ENCODE peak calls at places on chromosome 12, in six cellular contexts. O is mesendoderm, L is neuronal stem cell, T is IMR-90, W is H1, S is trophoblast cell. Q is an unnamed sample.

GRCh38 chr12:8033153-8034044 is 883 bp downstream of the FOXJ2 start:
- DNase-seq in O (peak), L (peak), T (peak), W (no peak), S (no peak), Q (peak)

GRCh38 chr12:47509398-47509851 is 196.4 kb downstream of the RPAP3 start:
- DNase-seq in O (no peak), L (no peak), T (peak), W (no peak), S (no peak), Q (peak)

GRCh38 chr12:94172973-94173372 is 24.6 kb downstream of the PLXNC1 start:
- DNase-seq in O (no peak), L (no peak), T (peak), W (no peak), S (peak), Q (peak)

GRCh38 chr12:120055231-120055630 is 61.3 kb downstream of the RAB35 start:
- DNase-seq in O (no peak), L (no peak), T (no peak), W (no peak), S (no peak), Q (no peak)

GRCh38 chr12:108620236-108620879 is 13.3 kb downstream of the SELPLG start:
- DNase-seq in O (no peak), L (no peak), T (peak), W (no peak), S (peak), Q (peak)

GRCh38 chr12:54054442-54055332 is 1.1 kb downstream of the HOXC4 start:
- DNase-seq in O (no peak), L (no peak), T (no peak), W (no peak), S (no peak), Q (no peak)

GRCh38 chr12:109126781-109127180 is 10.4 kb downstream of the ACACB start:
- DNase-seq in O (no peak), L (no peak), T (peak), W (no peak), S (no peak), Q (no peak)

GRCh38 chr12:101004891-101005290 is 205.1 kb downstream of the SLC5A8 start:
- DNase-seq in O (no peak), L (no peak), T (peak), W (no peak), S (no peak), Q (no peak)

GRCh38 chr12:108055135-108055534 is 74.0 kb upstream of the WSCD2 start:
- DNase-seq in O (no peak), L (no peak), T (no peak), W (no peak), S (no peak), Q (no peak)

GRCh38 chr12:108806921-108807320 is 50.5 kb downstream of the SSH1 start:
- DNase-seq in O (no peak), L (no peak), T (no peak), W (no peak), S (no peak), Q (no peak)

GRCh38 chr12:52074656-52075408 is 4.7 kb upstream of the SMIM41 start:
- DNase-seq in O (no peak), L (no peak), T (no peak), W (no peak), S (no peak), Q (no peak)

GRCh38 chr12:108360487-108360886 is 21.4 kb upstream of the CMKLR1 start:
- DNase-seq in O (no peak), L (no peak), T (no peak), W (no peak), S (no peak), Q (no peak)

GRCh38 chr12:32891956-32892355 is 4.6 kb downstream of the PKP2 start:
- DNase-seq in O (peak), L (peak), T (no peak), W (no peak), S (no peak), Q (peak)

GRCh38 chr12:67069451-67070306 is 199.5 kb upstream of the CAND1 start:
- DNase-seq in O (peak), L (peak), T (no peak), W (peak), S (peak), Q (peak)

GRCh38 chr12:29719381-29719780 is 64.4 kb downstream of the TMTC1 start:
- DNase-seq in O (no peak), L (no peak), T (no peak), W (no peak), S (no peak), Q (no peak)

GRCh38 chr12:121223283-121223946 is 13.5 kb downstream of the P2RX4 start:
- DNase-seq in O (peak), L (no peak), T (no peak), W (no peak), S (no peak), Q (no peak)

GRCh38 chr12:3152892-3153291 is 75.7 kb downstream of the TSPAN9 start:
- DNase-seq in O (no peak), L (no peak), T (no peak), W (no peak), S (no peak), Q (no peak)

GRCh38 chr12:27083861-27084271 is 1.5 kb upstream of the C12orf71 start:
- DNase-seq in O (peak), L (peak), T (peak), W (no peak), S (no peak), Q (peak)

GRCh38 chr12:17588968-17589367 is 501.0 kb downstream of the RERGL start:
- DNase-seq in O (peak), L (peak), T (no peak), W (peak), S (peak), Q (peak)

GRCh38 chr12:42735869-42736361 is 146.4 kb upstream of the PRICKLE1 start:
- DNase-seq in O (peak), L (no peak), T (no peak), W (no peak), S (no peak), Q (no peak)

GRCh38 chr12:25529738-25530137 is 23.3 kb downstream of the LMNTD1 start:
- DNase-seq in O (peak), L (no peak), T (peak), W (no peak), S (no peak), Q (no peak)

GRCh38 chr12:29799591-29799990 is 15.8 kb upstream of the TMTC1 start:
- DNase-seq in O (no peak), L (no peak), T (no peak), W (no peak), S (no peak), Q (no peak)

GRCh38 chr12:97602315-97602714 is 139.7 kb downstream of the RMST start:
- DNase-seq in O (no peak), L (no peak), T (no peak), W (no peak), S (no peak), Q (no peak)

DNA sequence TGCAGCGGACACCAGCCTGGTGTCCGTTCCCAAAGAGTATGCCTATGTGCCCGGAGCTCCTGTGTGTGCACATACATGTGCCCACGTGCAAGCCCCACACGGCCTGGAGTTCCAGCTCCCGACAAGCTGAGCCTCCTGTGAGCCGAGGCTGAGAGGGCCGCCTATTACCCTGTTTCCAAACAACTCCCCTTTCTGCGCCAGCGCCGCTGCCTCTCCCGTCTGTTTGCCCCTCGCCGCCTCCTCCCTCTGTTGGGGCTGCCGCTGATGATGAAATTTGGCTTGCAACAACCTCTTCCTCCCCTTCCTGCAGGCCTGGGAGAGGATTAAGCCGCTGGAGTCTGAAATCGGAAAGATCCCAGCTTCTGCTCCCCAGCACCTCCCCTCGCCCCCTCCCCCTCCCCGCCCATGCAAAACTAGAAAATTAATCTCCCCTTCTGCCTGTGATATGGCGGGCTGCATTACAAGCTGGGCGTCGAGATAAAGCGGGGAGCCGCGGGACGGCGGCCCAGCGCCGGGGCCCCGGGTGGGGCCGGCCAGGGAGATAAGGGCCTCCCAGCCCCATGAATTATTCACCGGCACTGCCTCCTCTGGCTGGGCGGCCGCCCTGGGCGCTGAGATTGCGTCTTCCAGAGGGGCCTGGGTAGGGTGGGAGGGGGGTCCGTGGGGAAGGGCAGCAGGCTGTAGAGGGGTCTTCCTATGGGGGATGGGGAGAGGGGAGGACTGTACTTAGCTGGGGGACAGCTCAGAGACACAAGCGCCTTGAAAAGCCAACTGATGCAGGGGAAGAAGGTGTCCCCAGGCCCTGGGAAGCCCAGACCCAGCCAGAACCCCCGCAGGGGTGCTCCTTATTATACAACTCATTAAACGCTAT is 6.8 kb upstream of the ASIC1 start:
- DNase-seq in O (peak), L (no peak), T (peak), W (no peak), S (no peak), Q (peak)
- H3K18ac ChIP-seq in O (peak), L (peak), T (peak), W (no peak), S (no peak), Q (peak)

DNA sequence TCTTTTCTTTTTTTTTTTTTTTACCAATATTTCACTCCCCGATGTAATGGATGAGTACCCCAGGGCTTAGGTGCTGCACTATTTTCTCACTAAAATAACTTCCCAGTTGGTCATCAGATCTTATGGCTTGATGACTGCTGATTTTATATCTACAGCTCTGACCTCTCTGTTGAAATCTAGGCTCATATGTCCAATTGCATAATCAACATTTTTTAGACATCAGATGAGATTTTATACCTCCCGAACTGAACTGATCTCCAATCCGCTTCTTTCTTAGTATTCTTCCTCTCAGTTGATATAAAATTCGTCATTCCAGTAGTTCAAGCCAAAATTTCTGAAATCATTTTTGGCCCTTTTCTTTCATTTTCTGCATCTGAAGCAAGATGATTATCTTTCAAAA is 1236.5 kb downstream of the SLC16A7 start:
- DNase-seq in O (no peak), L (no peak), T (no peak), W (no peak), S (no peak), Q (no peak)
- H3K4me3 ChIP-seq in O (no peak), L (no peak), T (no peak), W (no peak), S (no peak), Q (no peak)

DNA sequence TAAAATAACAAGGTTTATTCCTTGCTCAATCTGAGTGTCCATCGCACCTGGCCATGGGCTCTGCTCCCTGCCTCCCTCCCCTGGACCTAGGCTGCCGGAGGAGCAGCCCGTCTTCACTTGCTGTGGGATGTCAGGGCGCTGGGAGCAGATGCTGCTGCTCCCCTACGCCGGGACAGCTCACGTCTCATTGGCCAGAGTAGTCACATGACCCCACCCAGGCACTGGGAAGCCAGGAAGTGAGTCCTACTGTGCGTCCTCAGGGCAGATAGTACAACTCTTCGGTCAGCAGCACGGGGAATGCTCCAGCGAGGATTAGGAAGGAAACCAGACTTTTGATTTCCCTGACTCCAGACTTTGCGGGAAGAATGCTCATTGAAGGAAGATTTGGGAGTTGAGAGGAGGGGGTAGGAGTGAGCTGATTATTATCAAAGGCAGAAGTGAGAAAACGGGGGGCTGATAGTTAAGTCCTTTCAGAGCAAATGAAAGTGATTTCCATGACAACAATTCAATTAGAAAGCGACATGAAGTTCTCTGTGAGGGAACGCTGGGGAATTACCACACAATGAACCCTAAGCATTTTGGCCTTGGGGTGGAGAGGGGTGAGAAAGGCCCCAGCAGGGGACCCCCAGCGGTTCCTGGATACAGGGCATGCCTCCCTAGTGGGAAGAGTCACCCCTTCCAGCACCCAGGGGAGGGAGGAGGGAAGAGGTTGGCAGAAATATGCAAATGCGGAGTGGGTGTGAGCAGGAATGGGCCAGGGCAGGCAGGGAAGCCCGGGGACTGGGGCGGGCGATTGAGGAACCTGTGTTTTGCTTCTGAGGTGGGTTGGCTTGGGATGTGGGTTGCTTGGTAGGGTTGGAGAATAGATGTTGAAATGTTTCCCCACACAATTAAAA is 215.5 kb downstream of the AACS start:
- DNase-seq in O (peak), L (peak), T (no peak), W (peak), S (no peak), Q (no peak)
- H3K18ac ChIP-seq in O (no peak), L (peak), T (no peak), W (peak), S (no peak), Q (no peak)

DNA sequence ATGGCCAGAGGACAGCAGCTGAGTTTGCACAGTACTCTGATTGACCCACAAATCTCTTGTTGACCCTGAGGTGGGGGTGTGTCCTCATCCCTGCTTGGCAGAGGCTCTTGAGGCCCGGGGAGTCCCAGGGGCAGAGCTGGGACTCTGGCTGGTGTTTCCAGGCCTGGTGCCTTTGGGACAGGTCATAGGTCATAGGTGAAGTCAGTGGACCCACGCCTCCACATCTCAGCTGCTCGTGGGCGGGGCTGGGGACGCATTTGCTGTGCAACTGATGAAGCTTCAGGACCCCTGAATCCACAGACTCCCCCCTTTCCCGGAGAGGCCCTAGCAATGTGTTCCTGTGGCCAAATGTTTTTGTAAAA is 404 bp upstream of the CACNA2D4 start:
- DNase-seq in O (no peak), L (no peak), T (no peak), W (no peak), S (no peak), Q (no peak)
- H3K4me3 ChIP-seq in O (no peak), L (no peak), T (no peak), W (no peak), S (no peak), Q (no peak)

GRCh38 chr12:12127304-12127703 is 56.6 kb downstream of the BCL2L14 start:
- DNase-seq in O (no peak), L (no peak), T (no peak), W (no peak), S (no peak), Q (no peak)

GRCh38 chr12:12126551-12126950 is 55.8 kb downstream of the BCL2L14 start:
- DNase-seq in O (no peak), L (no peak), T (no peak), W (no peak), S (no peak), Q (no peak)

GRCh38 chr12:12121022-12121421 is 50.3 kb downstream of the BCL2L14 start:
- DNase-seq in O (no peak), L (no peak), T (no peak), W (no peak), S (no peak), Q (no peak)

GRCh38 chr12:12128665-12129064 is 57.9 kb downstream of the BCL2L14 start:
- DNase-seq in O (no peak), L (no peak), T (no peak), W (no peak), S (no peak), Q (no peak)

GRCh38 chr12:12123209-12123608 is 52.5 kb downstream of the BCL2L14 start:
- DNase-seq in O (peak), L (no peak), T (no peak), W (no peak), S (no peak), Q (no peak)
- H3K18ac ChIP-seq in O (no peak), L (no peak), T (no peak), W (no peak), S (no peak), Q (no peak)